ENCODE peak calls at places on chromosomes 7 and 10, in six cellular contexts. V is uterus; U is SJSA1; I is IMR-90; A is body of pancreas; R is CD8-positive, alpha-beta memory T cell. J is an unnamed sample.

GRCh38 chr7:13826752-13827151 is 162.7 kb downstream of the ETV1 start:
- DNase-seq in A (no peak), I (peak; percentile 86), U (no peak), R (no peak), V (no peak), J (no peak)

GRCh38 chr10:132532784-132533560 is 4.6 kb upstream of the INPP5A start:
- DNase-seq in I (peak; percentile 87), R (no peak), A (no peak), V (peak; percentile 14), U (peak; percentile 83), J (no peak)

GRCh38 chr10:99709480-99710229 is 22.3 kb downstream of the COX15 start:
- DNase-seq in A (no peak), R (no peak), I (peak; percentile 73), V (no peak), U (no peak), J (peak; percentile 37)

GRCh38 chr10:114073787-114074186 is 30.1 kb downstream of the ADRB1 start:
- DNase-seq in V (no peak), U (no peak), R (no peak), A (no peak), I (no peak), J (no peak)

GRCh38 chr10:119370972-119371703 is 163.8 kb downstream of the GRK5 start:
- DNase-seq in R (no peak), I (peak; percentile 94), V (peak; percentile 46), A (no peak), U (peak; percentile 75), J (no peak)

GRCh38 chr10:44859546-44860285 is 51.4 kb upstream of the TMEM72 start:
- DNase-seq in R (no peak), V (no peak), A (no peak), U (peak; percentile 29), I (no peak), J (no peak)

GRCh38 chr7:17474724-17475344 is 176.4 kb downstream of the AHR start:
- DNase-seq in V (no peak), R (no peak), I (no peak), U (no peak), A (no peak), J (peak; percentile 61)

GRCh38 chr7:14836006-14836405 is 66.5 kb downstream of the DGKB start:
- DNase-seq in U (no peak), V (no peak), A (no peak), R (no peak), I (no peak), J (no peak)

GRCh38 chr7:289209-289755 is 688 bp upstream of the FOXL3 start:
- DNase-seq in I (no peak), U (no peak), V (no peak), R (no peak), A (no peak), J (no peak)

GRCh38 chr10:45008524-45009161 is 7.9 kb downstream of the ZNF22 start:
- DNase-seq in R (no peak), I (peak; percentile 89), U (peak; percentile 54), V (peak; percentile 58), A (peak; percentile 76), J (peak; percentile 92)

GRCh38 chr10:72096115-72097000 is 8.0 kb upstream of the SPOCK2 start:
- DNase-seq in I (peak; percentile 71), U (no peak), A (no peak), V (no peak), R (no peak), J (no peak)

GRCh38 chr7:29344334-29344978 is 149.9 kb downstream of the CHN2 start:
- DNase-seq in I (no peak), A (no peak), R (no peak), V (no peak), U (no peak), J (no peak)

GRCh38 chr7:82268632-82269031 is 174.9 kb downstream of the CACNA2D1 start:
- DNase-seq in A (no peak), I (no peak), V (no peak), U (no peak), R (no peak), J (no peak)

GRCh38 chr7:128176696-128177095 is 64.4 kb upstream of the LEP start:
- DNase-seq in R (no peak), U (peak; percentile 27), V (no peak), A (no peak), I (no peak), J (no peak)

GRCh38 chr10:120580651-120581259 is 123.7 kb downstream of the PLPP4 start:
- DNase-seq in I (no peak), R (no peak), U (peak; percentile 11), V (no peak), A (peak; percentile 6), J (no peak)

GRCh38 chr10:62021116-62021515 is 119.6 kb downstream of the ARID5B start:
- DNase-seq in U (no peak), I (no peak), V (no peak), R (no peak), A (no peak), J (no peak)
- H3K4me1 ChIP-seq in U (peaks cover 57% of the 10 kb centered on the region), I (peaks cover 31% of the 10 kb centered on the region), V (peaks cover 11% of the 10 kb centered on the region), R (peaks cover 14% of the 10 kb centered on the region), A (peaks cover 13% of the 10 kb centered on the region), J (peaks cover 15% of the 10 kb centered on the region)

GRCh38 chr7:35729966-35730345 is 35.0 kb upstream of the HERPUD2 start:
- DNase-seq in V (no peak), A (no peak), I (no peak), U (no peak), R (no peak), J (no peak)

GRCh38 chr7:35727571-35727970 is 32.6 kb upstream of the HERPUD2 start:
- DNase-seq in V (no peak), I (no peak), A (no peak), U (no peak), R (no peak), J (peak; percentile 68)

GRCh38 chr7:35731349-35731748 is 36.4 kb upstream of the HERPUD2 start:
- DNase-seq in U (no peak), I (no peak), A (no peak), V (no peak), R (no peak), J (no peak)

GRCh38 chr7:35728412-35729060 is 33.6 kb upstream of the HERPUD2 start:
- DNase-seq in V (no peak), A (no peak), R (no peak), I (no peak), U (no peak), J (no peak)

DNA sequence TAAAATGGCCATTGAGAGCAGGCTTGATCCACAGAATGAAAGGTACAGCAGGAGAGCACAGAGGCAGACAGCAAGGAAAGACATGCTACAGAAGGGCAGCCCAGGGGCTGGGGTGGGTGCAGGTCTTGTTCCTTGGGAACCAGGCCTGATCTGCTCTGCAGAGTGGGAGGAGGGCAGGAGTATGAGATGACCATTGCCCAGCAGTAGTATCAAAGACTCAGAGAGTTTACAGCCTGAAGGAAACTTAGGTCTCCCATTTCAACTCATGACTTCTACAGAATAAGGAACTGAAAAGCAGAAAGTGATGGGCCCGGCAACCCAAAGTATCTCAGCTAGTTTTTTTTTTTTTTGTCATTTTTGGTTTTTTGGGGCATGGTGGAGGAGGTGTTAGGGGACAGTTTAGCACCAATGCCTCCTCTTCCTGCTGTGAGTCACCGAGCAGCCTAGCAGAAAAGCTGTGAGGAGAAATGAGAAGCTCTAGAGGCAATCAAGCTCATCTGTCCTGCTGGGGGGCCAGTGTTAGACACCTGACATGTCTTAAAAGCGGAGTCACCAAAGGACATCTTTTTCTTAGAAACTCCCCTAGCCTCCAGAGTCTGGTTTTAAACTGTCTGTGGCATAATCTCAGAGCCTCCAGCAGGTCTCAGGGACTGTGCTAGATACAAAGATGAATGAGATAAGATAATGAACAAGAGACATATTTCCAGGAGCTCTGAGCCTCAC is 34.3 kb upstream of the HERPUD2 start:
- DNase-seq in R (peak; percentile 46), A (no peak), U (no peak), V (no peak), I (no peak), J (peak; percentile 84)
- H3K4me1 ChIP-seq in R (peaks cover 59% of the 10 kb centered on the region), A (no peaks in the 10 kb centered on the region), U (no peaks in the 10 kb centered on the region), V (no peaks in the 10 kb centered on the region), I (peaks cover 2% of the 10 kb centered on the region), J (peaks cover 37% of the 10 kb centered on the region)

GRCh38 chr7:50665403-50666123 is 100.4 kb upstream of the DDC start:
- DNase-seq in R (no peak), V (no peak), I (peak; percentile 10), A (no peak), U (peak; percentile 29), J (peak; percentile 42)

GRCh38 chr7:50666124-50666496 is 100.9 kb upstream of the DDC start:
- DNase-seq in U (peak; percentile 23), A (no peak), R (no peak), V (no peak), I (no peak), J (no peak)

GRCh38 chr7:50667338-50667737 is 102.1 kb upstream of the DDC start:
- DNase-seq in V (peak; percentile 57), I (no peak), A (peak; percentile 83), R (no peak), U (no peak), J (no peak)

GRCh38 chr7:50669890-50670289 is 104.7 kb upstream of the DDC start:
- DNase-seq in U (no peak), A (no peak), R (no peak), V (no peak), I (no peak), J (no peak)

DNA sequence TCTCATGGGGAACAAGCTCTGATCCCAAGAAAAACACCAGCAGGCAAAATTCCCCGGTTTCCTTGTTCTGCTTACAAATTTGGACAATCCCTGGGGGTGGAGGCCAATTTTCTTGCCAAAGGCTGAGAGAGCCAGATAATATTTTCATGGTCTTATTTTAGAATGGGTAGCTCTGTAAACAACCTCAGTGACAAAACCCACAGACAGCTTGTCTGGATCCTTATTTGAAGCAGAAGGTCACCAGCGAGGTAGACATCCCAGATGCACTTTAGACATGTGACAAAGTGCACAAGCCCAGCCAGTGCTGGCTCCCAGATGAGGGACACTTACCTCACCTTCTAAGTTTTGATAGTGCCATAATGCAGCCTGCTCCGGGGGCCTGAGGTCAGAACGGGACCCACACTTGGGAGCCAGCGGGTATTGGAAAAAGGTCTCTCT is 102.6 kb upstream of the DDC start:
- DNase-seq in A (peak; percentile 57), V (peak; percentile 71), R (no peak), I (peak; percentile 3), U (no peak), J (no peak)
- H3K4me1 ChIP-seq in A (peaks cover 72% of the 10 kb centered on the region), V (no peaks in the 10 kb centered on the region), R (peaks cover 24% of the 10 kb centered on the region), I (peaks cover 6% of the 10 kb centered on the region), U (peaks cover 16% of the 10 kb centered on the region), J (no peaks in the 10 kb centered on the region)

GRCh38 chr7:84674236-84674913 is 479.8 kb upstream of the SEMA3A start:
- DNase-seq in I (no peak), V (no peak), U (no peak), R (no peak), A (no peak), J (no peak)

GRCh38 chr7:84682543-84682942 is 488.0 kb upstream of the SEMA3A start:
- DNase-seq in I (no peak), U (no peak), R (no peak), V (no peak), A (no peak), J (no peak)

GRCh38 chr7:84678841-84679240 is 484.3 kb upstream of the SEMA3A start:
- DNase-seq in A (no peak), R (no peak), U (no peak), V (no peak), I (no peak), J (no peak)

GRCh38 chr7:84675633-84676034 is 481.0 kb upstream of the SEMA3A start:
- DNase-seq in A (no peak), U (no peak), V (no peak), R (no peak), I (no peak), J (no peak)

DNA sequence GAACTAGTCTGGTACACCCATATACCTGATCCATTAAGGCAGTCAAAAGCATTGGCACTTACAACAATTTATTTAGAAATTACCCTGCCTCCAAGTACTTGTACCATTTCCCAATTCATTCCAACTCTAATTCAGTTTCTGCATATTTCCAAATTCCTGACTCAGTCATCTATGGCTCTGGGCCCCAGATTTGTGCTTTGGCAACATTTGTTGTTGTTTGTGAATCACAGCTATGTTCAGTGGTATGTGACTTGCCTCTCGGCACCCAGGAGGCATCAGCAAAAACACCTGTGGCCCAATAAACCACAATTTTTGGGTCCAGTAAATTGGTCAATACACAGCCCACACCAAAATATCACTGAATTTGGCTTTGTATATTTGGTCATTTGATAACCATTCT is 482.8 kb upstream of the SEMA3A start:
- DNase-seq in V (no peak), I (no peak), A (peak; percentile 14), U (no peak), R (no peak), J (no peak)
- H3K4me1 ChIP-seq in V (no peaks in the 10 kb centered on the region), I (peaks cover 2% of the 10 kb centered on the region), A (no peaks in the 10 kb centered on the region), U (peaks cover 19% of the 10 kb centered on the region), R (no peaks in the 10 kb centered on the region), J (no peaks in the 10 kb centered on the region)

J was measured in Karpas-422.